ENCODE peak calls at places on chromosomes 5 and 9, in five cellular contexts. H is glutamatergic neuron, E is fibroblast of mammary gland, G is fibroblast of the aortic adventitia, Z is progenitor cell of endocrine pancreas. X is an unnamed sample.
A peak's percentile ranks its signal among the peaks of the same experiment; 100 is the strongest.

GRCh38 chr5:180353226-180353962 is at the start of gene GFPT2:
- DNase-seq in E (peak; percentile 70), H (peak; percentile 87), G (peak; percentile 70), Z (peak; percentile 59), X (peak; percentile 74)

GRCh38 chr5:77400645-77401044 is 91.5 kb downstream of the WDR41 start:
- DNase-seq in H (no peak), Z (no peak), E (peak; percentile 27), G (no peak), X (no peak)

GRCh38 chr5:17443333-17444125 is 54.5 kb upstream of the TAF11L2 start:
- DNase-seq in G (no peak), E (no peak), Z (no peak), H (no peak), X (no peak)

GRCh38 chr5:149141224-149141956 is at the start of gene ABLIM3:
- DNase-seq in H (peak; percentile 82), E (peak; percentile 65), G (peak; percentile 55), Z (peak; percentile 65), X (peak; percentile 60)

GRCh38 chr5:178398856-178399722 is 166.5 kb upstream of the PHYKPL start:
- DNase-seq in H (peak; percentile 81), E (no peak), G (no peak), Z (no peak), X (no peak)

GRCh38 chr9:86854898-86855523 is 92.3 kb downstream of the GAS1 start:
- DNase-seq in E (peak; percentile 96), H (peak; percentile 56), Z (peak; percentile 23), G (peak; percentile 77), X (no peak)

GRCh38 chr9:126706698-126707053 is 92.9 kb downstream of the LMX1B start:
- DNase-seq in E (no peak), G (no peak), Z (no peak), H (no peak), X (no peak)

GRCh38 chr5:176737746-176738699 is 72.3 kb upstream of the UNC5A start:
- DNase-seq in G (no peak), H (no peak), E (no peak), Z (peak; percentile 2), X (no peak)

GRCh38 chr9:78365979-78366697 is 69.2 kb downstream of the PSAT1 start:
- DNase-seq in Z (no peak), G (peak; percentile 42), E (peak; percentile 26), H (no peak), X (no peak)

GRCh38 chr5:95809414-95809960 is 13.0 kb downstream of the GLRX start:
- DNase-seq in E (peak; percentile 76), G (peak; percentile 70), H (no peak), Z (no peak), X (peak; percentile 52)

GRCh38 chr5:141850183-141850768 is 27.9 kb downstream of the PCDH1 start:
- DNase-seq in H (no peak), G (peak; percentile 21), E (peak; percentile 20), Z (no peak), X (no peak)

GRCh38 chr9:123548749-123549545 is 192.9 kb downstream of the CRB2 start:
- DNase-seq in E (no peak), Z (no peak), H (no peak), G (no peak), X (no peak)

GRCh38 chr5:75047356-75047755 is 5.0 kb downstream of the GCNT4 start:
- DNase-seq in Z (no peak), E (no peak), G (no peak), H (no peak), X (no peak)

GRCh38 chr5:76971471-76971870 is 18.6 kb downstream of the CRHBP start:
- DNase-seq in Z (no peak), H (no peak), E (no peak), G (no peak), X (no peak)

GRCh38 chr5:159061834-159062530 is 37.7 kb downstream of the EBF1 start:
- DNase-seq in Z (no peak), E (no peak), G (peak; percentile 51), H (peak; percentile 57), X (no peak)

DNA sequence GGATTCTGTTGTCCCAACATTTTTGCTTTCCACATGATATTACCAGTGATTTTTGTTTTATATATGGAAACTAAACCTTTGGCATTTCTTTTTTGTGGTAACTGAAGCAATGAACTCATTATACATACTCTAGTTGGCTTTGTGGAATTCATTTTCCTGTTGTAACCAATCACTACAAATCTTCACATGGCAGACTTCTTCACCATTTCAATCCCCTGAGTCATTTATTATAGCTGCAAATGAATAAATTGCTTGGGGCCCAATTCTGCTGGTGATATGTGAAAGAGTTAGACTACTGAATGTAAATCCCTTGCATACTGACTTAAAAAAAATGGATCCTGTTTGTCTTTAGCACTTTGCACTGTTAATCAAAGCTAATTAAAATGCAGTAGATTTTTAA is 1709.6 kb upstream of the WWC1 start:
- DNase-seq in G (no peak), Z (no peak), E (peak; percentile 23), H (no peak), X (no peak)
- TF ChIP-seq CTCF in G (no peak), Z (no peak), E (no peak), H (no peak), X (no peak)

DNA sequence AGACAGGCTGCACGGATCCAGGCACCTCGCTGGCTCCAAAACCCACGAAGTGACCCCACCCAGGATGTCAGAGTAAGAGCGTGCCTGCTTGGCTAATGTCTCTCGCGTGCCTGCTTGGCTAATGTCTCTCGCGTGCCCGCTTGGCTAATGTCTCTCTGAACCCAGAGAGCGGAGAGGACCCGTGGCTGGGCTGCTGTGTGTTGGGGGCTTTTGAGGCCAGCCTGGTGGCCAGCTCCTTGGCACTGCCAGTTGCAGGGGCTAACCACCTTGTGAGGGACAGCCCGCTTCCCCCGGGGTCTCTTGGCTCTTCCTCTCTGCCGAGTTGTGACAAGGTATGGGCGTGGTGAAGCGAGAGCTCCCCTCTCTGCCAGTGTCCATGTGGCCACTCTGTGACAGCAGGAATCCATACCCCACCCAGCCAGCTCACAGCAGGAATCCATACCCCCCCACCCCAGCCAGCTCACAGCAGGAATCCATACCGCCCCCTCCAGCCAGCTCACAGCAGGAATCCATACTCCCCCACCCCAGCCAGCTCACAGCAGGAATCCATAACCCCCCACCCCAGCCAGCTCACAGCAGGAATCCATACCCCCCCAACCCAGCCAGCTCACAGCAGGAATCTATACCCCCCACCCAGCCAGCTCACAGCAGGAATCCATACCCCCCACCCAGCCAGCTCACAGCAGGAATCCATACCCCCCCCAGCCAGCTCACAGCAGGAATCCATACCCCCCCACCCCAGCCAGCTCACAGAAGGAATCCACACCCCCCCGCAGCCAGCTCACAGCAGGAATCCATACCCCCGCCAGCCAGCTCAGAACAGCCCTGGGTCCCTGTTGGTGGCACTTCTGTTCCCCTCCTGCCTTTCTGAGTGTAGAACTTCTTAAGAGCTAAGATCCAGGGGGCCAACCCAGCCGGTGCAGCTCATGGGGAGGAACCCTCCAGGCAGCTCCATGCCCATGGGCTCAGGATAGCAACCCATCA is 8.5 kb upstream of the RXRA start:
- DNase-seq in H (peak; percentile 13), Z (no peak), G (peak; percentile 20), E (peak; percentile 10), X (no peak)
- TF ChIP-seq CTCF in H (no peak), Z (no peak), G (no peak), E (no peak), X (no peak)

GRCh38 chr9:122379340-122379739 is 8.5 kb downstream of the PTGS1 start:
- DNase-seq in G (no peak), H (no peak), E (peak; percentile 42), Z (no peak), X (no peak)
- TF ChIP-seq CTCF in G (peak; percentile 53), H (peak; percentile 24), E (peak; percentile 67), Z (peak; percentile 37), X (peak; percentile 15)

DNA sequence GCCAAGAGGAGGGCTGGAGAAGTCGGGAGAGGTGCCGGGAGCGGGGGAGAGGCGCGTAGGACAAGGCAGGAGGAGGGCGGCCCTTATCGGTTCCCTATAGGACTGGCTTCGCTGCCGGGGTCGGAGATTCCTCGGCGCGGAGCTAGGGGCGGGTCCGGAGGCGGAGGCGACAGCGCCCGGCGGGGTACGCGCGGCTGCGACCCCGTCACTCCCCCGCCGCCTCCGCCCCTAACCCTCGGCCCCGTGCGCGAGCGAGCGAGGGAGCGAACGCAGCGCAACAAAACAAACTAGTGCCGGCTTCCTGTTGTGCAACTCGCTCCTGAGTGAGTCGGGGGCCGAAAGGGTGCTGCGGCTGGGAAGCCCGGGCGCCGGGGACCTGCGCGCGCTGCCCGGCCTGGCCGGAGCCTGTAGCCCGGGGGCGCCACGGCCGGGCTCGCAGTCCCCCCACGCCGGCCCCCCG is 2.0 kb downstream of the GLIS3 start:
- DNase-seq in G (peak; percentile 71), Z (peak; percentile 80), H (peak; percentile 73), E (peak; percentile 72), X (peak; percentile 67)
- TF ChIP-seq CTCF in G (no peak), Z (no peak), H (no peak), E (no peak), X (no peak)

GRCh38 chr5:127907907-127908306 is 175.7 kb upstream of the SLC12A2 start:
- DNase-seq in E (no peak), Z (no peak), G (no peak), H (no peak), X (no peak)
- TF ChIP-seq CTCF in E (no peak), Z (peak; percentile 25), G (no peak), H (no peak), X (no peak)

GRCh38 chr5:43400082-43400481 is 12.1 kb downstream of the CCL28 start:
- DNase-seq in H (no peak), E (peak; percentile 35), G (peak; percentile 54), Z (no peak), X (no peak)
- TF ChIP-seq CTCF in H (no peak), E (peak; percentile 41), G (peak; percentile 42), Z (no peak), X (no peak)

X was measured in transverse colon.